ENCODE peak calls at places on chromosomes 16 and 17, in five cellular contexts. One of them, this sample, is unnamed.

GRCh38 chr16:72808754-72809153 is 239.2 kb downstream of the ZFHX3 start:
- DNase-seq in fibroblast of the aortic adventitia: no peak
- DNase-seq in spleen: no peak
- DNase-seq in AG10803: no peak
- DNase-seq in stimulated activated CD4-positive, alpha-beta T cell treated with anti-CD3 and anti-CD28 coated beads, Interleukin-4, amount 100 ng/mL, for 4 hours: no peak
- DNase-seq in this sample: no peak

GRCh38 chr17:37327341-37328090 is 48.3 kb upstream of the C17orf78 start:
- DNase-seq in fibroblast of the aortic adventitia: peak; percentile 85
- DNase-seq in spleen: no peak
- DNase-seq in AG10803: peak; percentile 99
- DNase-seq in stimulated activated CD4-positive, alpha-beta T cell treated with anti-CD3 and anti-CD28 coated beads, Interleukin-4, amount 100 ng/mL, for 4 hours: no peak
- DNase-seq in this sample: no peak

GRCh38 chr16:590165-590874 is 454 bp downstream of the RAB40C start:
- DNase-seq in fibroblast of the aortic adventitia: peak; percentile 35
- DNase-seq in spleen: peak; percentile 92
- DNase-seq in AG10803: peak; percentile 50
- DNase-seq in stimulated activated CD4-positive, alpha-beta T cell treated with anti-CD3 and anti-CD28 coated beads, Interleukin-4, amount 100 ng/mL, for 4 hours: no peak
- DNase-seq in this sample: no peak

GRCh38 chr17:30824002-30824355 is 513 bp downstream of the CRLF3 start:
- DNase-seq in fibroblast of the aortic adventitia: no peak
- DNase-seq in spleen: peak; percentile 81
- DNase-seq in AG10803: no peak
- DNase-seq in stimulated activated CD4-positive, alpha-beta T cell treated with anti-CD3 and anti-CD28 coated beads, Interleukin-4, amount 100 ng/mL, for 4 hours: peak; percentile 19
- DNase-seq in this sample: no peak

GRCh38 chr17:79612468-79613194 is 1.8 kb upstream of the RBFOX3 start:
- DNase-seq in fibroblast of the aortic adventitia: peak; percentile 4
- DNase-seq in spleen: no peak
- DNase-seq in AG10803: peak; percentile 5
- DNase-seq in stimulated activated CD4-positive, alpha-beta T cell treated with anti-CD3 and anti-CD28 coated beads, Interleukin-4, amount 100 ng/mL, for 4 hours: peak; percentile 36
- DNase-seq in this sample: peak; percentile 71

GRCh38 chr16:89308391-89309333 is 91.2 kb downstream of the ZNF778 start:
- DNase-seq in fibroblast of the aortic adventitia: no peak
- DNase-seq in spleen: peak; percentile 62
- DNase-seq in AG10803: no peak
- DNase-seq in stimulated activated CD4-positive, alpha-beta T cell treated with anti-CD3 and anti-CD28 coated beads, Interleukin-4, amount 100 ng/mL, for 4 hours: no peak
- DNase-seq in this sample: no peak

GRCh38 chr17:77280304-77280910 is 139.6 kb downstream of the SEC14L1 start:
- DNase-seq in fibroblast of the aortic adventitia: peak; percentile 89
- DNase-seq in spleen: no peak
- DNase-seq in AG10803: peak; percentile 40
- DNase-seq in stimulated activated CD4-positive, alpha-beta T cell treated with anti-CD3 and anti-CD28 coated beads, Interleukin-4, amount 100 ng/mL, for 4 hours: no peak
- DNase-seq in this sample: no peak

GRCh38 chr16:58411736-58412614 is 19.7 kb downstream of the GINS3 start:
- DNase-seq in fibroblast of the aortic adventitia: no peak
- DNase-seq in spleen: no peak
- DNase-seq in AG10803: no peak
- DNase-seq in stimulated activated CD4-positive, alpha-beta T cell treated with anti-CD3 and anti-CD28 coated beads, Interleukin-4, amount 100 ng/mL, for 4 hours: no peak
- DNase-seq in this sample: no peak

GRCh38 chr17:29179232-29180036 is 764 bp downstream of the MYO18A start:
- DNase-seq in fibroblast of the aortic adventitia: no peak
- DNase-seq in spleen: no peak
- DNase-seq in AG10803: no peak
- DNase-seq in stimulated activated CD4-positive, alpha-beta T cell treated with anti-CD3 and anti-CD28 coated beads, Interleukin-4, amount 100 ng/mL, for 4 hours: no peak
- DNase-seq in this sample: peak; percentile 25

GRCh38 chr16:63146251-63146650 is 1110.0 kb upstream of the CDH8 start:
- DNase-seq in fibroblast of the aortic adventitia: no peak
- DNase-seq in spleen: no peak
- DNase-seq in AG10803: no peak
- DNase-seq in stimulated activated CD4-positive, alpha-beta T cell treated with anti-CD3 and anti-CD28 coated beads, Interleukin-4, amount 100 ng/mL, for 4 hours: no peak
- DNase-seq in this sample: no peak

GRCh38 chr16:27113341-27113841 is 46.7 kb downstream of the C16orf82 start:
- DNase-seq in fibroblast of the aortic adventitia: no peak
- DNase-seq in spleen: peak; percentile 85
- DNase-seq in AG10803: no peak
- DNase-seq in stimulated activated CD4-positive, alpha-beta T cell treated with anti-CD3 and anti-CD28 coated beads, Interleukin-4, amount 100 ng/mL, for 4 hours: no peak
- DNase-seq in this sample: no peak

GRCh38 chr16:56747486-56748045 is 17.6 kb downstream of the NUP93 start:
- DNase-seq in fibroblast of the aortic adventitia: peak; percentile 52
- DNase-seq in spleen: no peak
- DNase-seq in AG10803: peak; percentile 19
- DNase-seq in stimulated activated CD4-positive, alpha-beta T cell treated with anti-CD3 and anti-CD28 coated beads, Interleukin-4, amount 100 ng/mL, for 4 hours: no peak
- DNase-seq in this sample: no peak

GRCh38 chr16:46975908-46976470 is 2.5 kb upstream of the DNAJA2 start:
- DNase-seq in fibroblast of the aortic adventitia: no peak
- DNase-seq in spleen: no peak
- DNase-seq in AG10803: no peak
- DNase-seq in stimulated activated CD4-positive, alpha-beta T cell treated with anti-CD3 and anti-CD28 coated beads, Interleukin-4, amount 100 ng/mL, for 4 hours: no peak
- DNase-seq in this sample: no peak

GRCh38 chr16:88453621-88454314 is 688 bp downstream of the ZFPM1 start:
- DNase-seq in fibroblast of the aortic adventitia: no peak
- DNase-seq in spleen: peak; percentile 86
- DNase-seq in AG10803: no peak
- DNase-seq in stimulated activated CD4-positive, alpha-beta T cell treated with anti-CD3 and anti-CD28 coated beads, Interleukin-4, amount 100 ng/mL, for 4 hours: peak; percentile 41
- DNase-seq in this sample: no peak

GRCh38 chr17:78532922-78533640 is 44.1 kb downstream of the DNAH17 start:
- DNase-seq in fibroblast of the aortic adventitia: peak; percentile 8
- DNase-seq in spleen: peak; percentile 22
- DNase-seq in AG10803: peak; percentile 50
- DNase-seq in stimulated activated CD4-positive, alpha-beta T cell treated with anti-CD3 and anti-CD28 coated beads, Interleukin-4, amount 100 ng/mL, for 4 hours: no peak
- DNase-seq in this sample: no peak

GRCh38 chr17:34620458-34620857 is 41.1 kb downstream of the TMEM132E start:
- DNase-seq in fibroblast of the aortic adventitia: no peak
- DNase-seq in spleen: no peak
- DNase-seq in AG10803: no peak
- DNase-seq in stimulated activated CD4-positive, alpha-beta T cell treated with anti-CD3 and anti-CD28 coated beads, Interleukin-4, amount 100 ng/mL, for 4 hours: no peak
- DNase-seq in this sample: no peak

GRCh38 chr17:50626037-50626574 is 8.6 kb upstream of the ABCC3 start:
- DNase-seq in fibroblast of the aortic adventitia: peak; percentile 82
- DNase-seq in spleen: peak; percentile 86
- DNase-seq in AG10803: peak; percentile 74
- DNase-seq in stimulated activated CD4-positive, alpha-beta T cell treated with anti-CD3 and anti-CD28 coated beads, Interleukin-4, amount 100 ng/mL, for 4 hours: peak; percentile 60
- DNase-seq in this sample: peak; percentile 75

GRCh38 chr17:50658602-50659001 is 23.9 kb downstream of the ABCC3 start:
- DNase-seq in fibroblast of the aortic adventitia: no peak
- DNase-seq in spleen: no peak
- DNase-seq in AG10803: no peak
- DNase-seq in stimulated activated CD4-positive, alpha-beta T cell treated with anti-CD3 and anti-CD28 coated beads, Interleukin-4, amount 100 ng/mL, for 4 hours: no peak
- DNase-seq in this sample: no peak

GRCh38 chr16:15961060-15961511 is 11.7 kb downstream of the ABCC1 start:
- DNase-seq in fibroblast of the aortic adventitia: peak; percentile 29
- DNase-seq in spleen: no peak
- DNase-seq in AG10803: no peak
- DNase-seq in stimulated activated CD4-positive, alpha-beta T cell treated with anti-CD3 and anti-CD28 coated beads, Interleukin-4, amount 100 ng/mL, for 4 hours: peak; percentile 37
- DNase-seq in this sample: no peak

GRCh38 chr16:12178251-12178990 is 201.9 kb downstream of the SNX29 start:
- DNase-seq in fibroblast of the aortic adventitia: peak; percentile 52
- DNase-seq in spleen: no peak
- DNase-seq in AG10803: peak; percentile 91
- DNase-seq in stimulated activated CD4-positive, alpha-beta T cell treated with anti-CD3 and anti-CD28 coated beads, Interleukin-4, amount 100 ng/mL, for 4 hours: no peak
- DNase-seq in this sample: no peak

GRCh38 chr16:50520451-50521245 is 27.5 kb upstream of the NKD1 start:
- DNase-seq in fibroblast of the aortic adventitia: no peak
- DNase-seq in spleen: no peak
- DNase-seq in AG10803: no peak
- DNase-seq in stimulated activated CD4-positive, alpha-beta T cell treated with anti-CD3 and anti-CD28 coated beads, Interleukin-4, amount 100 ng/mL, for 4 hours: no peak
- DNase-seq in this sample: peak; percentile 39

GRCh38 chr16:29983420-29984136 is 9.9 kb downstream of the TAOK2 start:
- DNase-seq in fibroblast of the aortic adventitia: peak; percentile 75
- DNase-seq in spleen: peak; percentile 61
- DNase-seq in AG10803: peak; percentile 52
- DNase-seq in stimulated activated CD4-positive, alpha-beta T cell treated with anti-CD3 and anti-CD28 coated beads, Interleukin-4, amount 100 ng/mL, for 4 hours: no peak
- DNase-seq in this sample: no peak